ENCODE peak calls at places on chromosomes 6 and 20, in eight cellular contexts. F is A549, J is H1, G is stomach, V is SK-N-SH, Z is ovary, H is GM12878, D is sigmoid colon. S is an unnamed sample.

GRCh38 chr6:37137201-37137880 is 32.6 kb upstream of the PIM1 start:
- DNase-seq in F (peak), J (peak), G (no peak), V (peak), Z (peak), H (no peak), D (peak), S (no peak)

GRCh38 chr6:112253842-112254816 is at the start of gene LAMA4:
- DNase-seq in F (peak), J (peak), G (peak), V (peak), Z (peak), H (no peak), D (peak), S (peak)

GRCh38 chr6:168877821-168878282 is 375.8 kb downstream of the THBS2 start:
- DNase-seq in F (no peak), J (no peak), G (peak), V (no peak), Z (no peak), H (no peak), D (no peak), S (peak)

GRCh38 chr20:2103454-2104153 is 2.0 kb downstream of the STK35 start:
- DNase-seq in F (no peak), J (no peak), G (no peak), V (peak), Z (no peak), H (no peak), D (no peak), S (no peak)

GRCh38 chr6:140052757-140053729 is 678.6 kb upstream of the CITED2 start:
- DNase-seq in F (no peak), J (no peak), G (no peak), V (no peak), Z (no peak), H (no peak), D (no peak), S (no peak)

GRCh38 chr6:39020136-39020535 is 28.4 kb upstream of the GLP1R start:
- DNase-seq in F (no peak), J (no peak), G (no peak), V (no peak), Z (no peak), H (no peak), D (no peak), S (no peak)

GRCh38 chr6:117591405-117591804 is 10.9 kb downstream of the GOPC start:
- DNase-seq in F (no peak), J (no peak), G (no peak), V (no peak), Z (no peak), H (no peak), D (no peak), S (no peak)

GRCh38 chr6:73580247-73581149 is 59.7 kb upstream of the EEF1A1 start:
- DNase-seq in F (peak), J (peak), G (peak), V (peak), Z (peak), H (peak), D (peak), S (peak)

GRCh38 chr6:15036690-15037245 is 209.1 kb upstream of the JARID2 start:
- DNase-seq in F (no peak), J (peak), G (peak), V (peak), Z (no peak), H (no peak), D (no peak), S (peak)

GRCh38 chr6:165659945-165660862 is 2.8 kb downstream of the PDE10A start:
- DNase-seq in F (no peak), J (peak), G (no peak), V (peak), Z (no peak), H (no peak), D (no peak), S (no peak)

GRCh38 chr6:158330016-158330415 is 17.8 kb downstream of the TULP4 start:
- DNase-seq in F (no peak), J (no peak), G (no peak), V (no peak), Z (no peak), H (no peak), D (no peak), S (no peak)

GRCh38 chr20:2914160-2914559 is 40.9 kb downstream of the PTPRA start:
- DNase-seq in F (no peak), J (no peak), G (no peak), V (no peak), Z (no peak), H (no peak), D (no peak), S (no peak)

GRCh38 chr6:43992783-43993505 is 134.3 kb downstream of the MRPL14 start:
- DNase-seq in F (no peak), J (no peak), G (peak), V (no peak), Z (no peak), H (no peak), D (peak), S (no peak)

GRCh38 chr6:45132059-45132458 is 196.1 kb upstream of the RUNX2 start:
- DNase-seq in F (no peak), J (no peak), G (no peak), V (no peak), Z (no peak), H (no peak), D (no peak), S (no peak)

GRCh38 chr6:164085552-164086325 is 671.2 kb downstream of the QKI start:
- DNase-seq in F (no peak), J (no peak), G (no peak), V (no peak), Z (no peak), H (no peak), D (peak), S (no peak)

GRCh38 chr20:58432190-58432954 is 43.3 kb downstream of the VAPB start:
- DNase-seq in F (no peak), J (no peak), G (no peak), V (no peak), Z (peak), H (no peak), D (peak), S (no peak)

GRCh38 chr6:18997375-18997826 is 610.3 kb downstream of the RNF144B start:
- DNase-seq in F (peak), J (peak), G (no peak), V (peak), Z (no peak), H (no peak), D (no peak), S (no peak)

GRCh38 chr6:170237999-170238740 is 52.7 kb downstream of the DLL1 start:
- DNase-seq in F (no peak), J (no peak), G (no peak), V (no peak), Z (no peak), H (no peak), D (peak), S (no peak)

GRCh38 chr6:21455071-21455470 is 138.5 kb upstream of the SOX4 start:
- DNase-seq in F (no peak), J (no peak), G (no peak), V (no peak), Z (no peak), H (no peak), D (no peak), S (no peak)

GRCh38 chr20:37336369-37337207 is 9.4 kb upstream of the SRC start:
- DNase-seq in F (no peak), J (no peak), G (no peak), V (peak), Z (peak), H (peak), D (peak), S (peak)

GRCh38 chr20:44104807-44105517 is 82.0 kb downstream of the JPH2 start:
- DNase-seq in F (no peak), J (no peak), G (no peak), V (peak), Z (no peak), H (no peak), D (peak), S (no peak)

GRCh38 chr6:53615633-53616449 is 49.7 kb downstream of the KLHL31 start:
- DNase-seq in F (peak), J (no peak), G (peak), V (no peak), Z (no peak), H (no peak), D (no peak), S (peak)

GRCh38 chr20:32277361-32278198 is at the start of gene KIF3B:
- DNase-seq in F (peak), J (peak), G (peak), V (peak), Z (peak), H (peak), D (peak), S (peak)

GRCh38 chr6:18148304-18149025 is 6.4 kb downstream of the TPMT start:
- DNase-seq in F (no peak), J (no peak), G (no peak), V (no peak), Z (no peak), H (no peak), D (no peak), S (peak)

GRCh38 chr6:167219967-167220512 is 62.3 kb upstream of the GPR31 start:
- DNase-seq in F (no peak), J (no peak), G (no peak), V (no peak), Z (no peak), H (no peak), D (no peak), S (no peak)

GRCh38 chr6:11413728-11414127 is 123.8 kb upstream of the TMEM170B start:
- DNase-seq in F (no peak), J (no peak), G (no peak), V (no peak), Z (no peak), H (no peak), D (no peak), S (no peak)

GRCh38 chr20:54194724-54195438 is 13.0 kb upstream of the PFDN4 start:
- DNase-seq in F (peak), J (no peak), G (no peak), V (no peak), Z (no peak), H (no peak), D (no peak), S (no peak)

GRCh38 chr6:12008366-12009179 is 3.5 kb upstream of the HIVEP1 start:
- DNase-seq in F (peak), J (peak), G (peak), V (peak), Z (peak), H (peak), D (peak), S (peak)

GRCh38 chr20:2230671-2231488 is 64.9 kb upstream of the TGM3 start:
- DNase-seq in F (no peak), J (no peak), G (no peak), V (no peak), Z (no peak), H (no peak), D (no peak), S (peak)

GRCh38 chr20:48676125-48676524 is 151.7 kb downstream of the PREX1 start:
- DNase-seq in F (no peak), J (no peak), G (no peak), V (no peak), Z (no peak), H (no peak), D (no peak), S (no peak)

GRCh38 chr20:23254034-23254433 is 96.6 kb upstream of the NXT1 start:
- DNase-seq in F (no peak), J (peak), G (no peak), V (no peak), Z (no peak), H (no peak), D (no peak), S (no peak)

DNA sequence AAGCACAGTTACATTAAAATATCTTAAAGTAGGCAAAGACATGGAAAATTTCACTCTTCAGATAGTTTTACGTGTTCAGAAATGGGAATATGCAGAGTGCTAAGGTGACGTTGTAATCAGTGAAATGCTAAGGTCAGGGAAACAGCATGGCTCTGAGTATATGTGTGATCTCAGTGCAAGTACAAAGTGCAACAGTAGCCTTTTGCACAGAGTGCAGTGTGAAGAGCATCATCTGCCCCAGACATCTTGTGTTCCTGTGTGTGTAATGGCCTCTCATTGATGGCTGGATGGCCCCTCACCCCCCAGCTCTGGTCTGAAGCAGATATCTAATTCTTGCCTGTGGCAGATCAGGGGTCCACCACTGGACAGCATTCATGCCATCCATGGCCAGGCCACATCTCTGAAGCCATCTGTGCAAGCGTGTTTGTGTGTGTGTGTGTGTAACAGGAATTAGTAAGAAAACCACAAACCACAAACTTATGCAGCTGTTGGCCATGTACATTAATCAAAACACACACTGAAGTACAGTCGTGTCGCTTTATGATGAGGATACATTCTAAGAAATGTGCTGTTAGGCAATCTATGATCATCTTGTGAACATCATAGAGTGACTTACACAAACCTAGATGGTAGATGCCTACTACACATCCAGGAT is 165.1 kb downstream of the RALGAPA2 start:
- DNase-seq in F (no peak), J (no peak), G (no peak), V (no peak), Z (no peak), H (no peak), D (no peak), S (no peak)
- TF ChIP-seq EP300 in F (no peak), J (no peak), G (no peak), V (no peak), Z (no peak), H (no peak), D (no peak), S (no peak)

GRCh38 chr6:137883400-137883888 is 16.4 kb downstream of the TNFAIP3 start:
- DNase-seq in F (no peak), J (no peak), G (no peak), V (no peak), Z (no peak), H (no peak), D (peak), S (no peak)
- TF ChIP-seq EP300 in F (no peak), J (no peak), G (no peak), V (no peak), Z (no peak), H (no peak), D (no peak), S (no peak)

GRCh38 chr20:41526327-41526726 is 91.8 kb downstream of the CHD6 start:
- DNase-seq in F (no peak), J (no peak), G (peak), V (no peak), Z (no peak), H (no peak), D (no peak), S (no peak)

GRCh38 chr20:41530923-41531322 is 87.3 kb downstream of the CHD6 start:
- DNase-seq in F (no peak), J (no peak), G (no peak), V (no peak), Z (no peak), H (no peak), D (no peak), S (no peak)

GRCh38 chr20:41523857-41524256 is 94.3 kb downstream of the CHD6 start:
- DNase-seq in F (no peak), J (no peak), G (no peak), V (no peak), Z (no peak), H (no peak), D (no peak), S (no peak)

DNA sequence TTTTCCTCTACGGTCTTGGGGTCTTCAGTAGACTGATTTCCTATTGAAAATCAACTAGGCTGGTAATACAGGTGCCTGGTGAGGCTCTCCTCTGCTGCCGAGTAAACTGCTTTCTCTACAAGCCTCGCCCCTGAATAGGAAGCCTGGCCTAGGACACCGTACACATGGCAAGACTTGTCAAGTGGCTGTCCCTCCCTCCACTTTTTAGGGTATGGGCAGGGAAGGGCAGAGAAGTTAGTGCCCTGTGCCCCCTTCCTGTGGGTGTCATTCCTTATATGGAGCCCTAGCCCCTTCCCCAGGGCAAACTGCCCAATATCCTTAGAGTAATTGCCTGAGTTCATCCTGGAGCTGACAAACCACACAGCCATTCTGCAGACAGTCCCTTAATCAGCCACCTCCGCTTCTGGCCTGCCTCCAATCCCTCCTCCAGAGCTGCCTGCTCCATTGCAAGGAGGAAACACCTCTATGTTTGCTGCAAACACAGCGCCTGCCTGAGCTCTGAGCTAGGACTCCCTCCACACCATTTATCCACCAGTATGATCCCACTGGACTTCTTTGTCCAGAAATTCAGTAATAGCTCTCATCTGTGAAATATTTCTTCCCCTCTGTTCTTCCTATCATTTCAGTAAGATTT is 93.1 kb downstream of the CHD6 start:
- DNase-seq in F (no peak), J (no peak), G (peak), V (no peak), Z (peak), H (no peak), D (peak), S (peak)
- TF ChIP-seq EP300 in F (no peak), J (no peak), G (no peak), V (no peak), Z (no peak), H (no peak), D (no peak), S (no peak)

GRCh38 chr6:151247510-151247909 is 7.7 kb downstream of the AKAP12 start:
- DNase-seq in F (no peak), J (no peak), G (no peak), V (no peak), Z (no peak), H (no peak), D (no peak), S (no peak)
- TF ChIP-seq EP300 in F (no peak), J (no peak), G (no peak), V (no peak), Z (no peak), H (no peak), D (no peak), S (no peak)